ENCODE peak calls at places on chromosome 9, in four cellular contexts. A is B cell, J is astrocyte, S is Peyer's patch. U is an unnamed sample.

GRCh38 chr9:131707677-131708612 is 31.9 kb downstream of the RAPGEF1 start:
- DNase-seq in A (no peak), J (peak), S (peak), U (peak)

GRCh38 chr9:92325991-92326500 is 293 bp downstream of the CENPP start:
- DNase-seq in A (no peak), J (no peak), S (no peak), U (no peak)

GRCh38 chr9:18922161-18922910 is 110.7 kb downstream of the SAXO1 start:
- DNase-seq in A (no peak), J (no peak), S (no peak), U (no peak)

GRCh38 chr9:124329996-124330714 is 72.4 kb downstream of the NEK6 start:
- DNase-seq in A (no peak), J (no peak), S (no peak), U (no peak)

GRCh38 chr9:136750526-136750925 is 2.2 kb upstream of the LCN6 start:
- DNase-seq in A (no peak), J (no peak), S (no peak), U (no peak)

GRCh38 chr9:81609782-81610738 is 79.3 kb downstream of the TLE1 start:
- DNase-seq in A (peak), J (peak), S (no peak), U (no peak)

GRCh38 chr9:128072144-128073021 is 4.4 kb downstream of the SLC25A25 start:
- DNase-seq in A (peak), J (peak), S (no peak), U (peak)

GRCh38 chr9:69176446-69177135 is 2.5 kb downstream of the TJP2 start:
- DNase-seq in A (no peak), J (no peak), S (no peak), U (no peak)

GRCh38 chr9:32706004-32706749 is 70.7 kb upstream of the TAF1L start:
- DNase-seq in A (no peak), J (peak), S (no peak), U (no peak)

GRCh38 chr9:116327702-116328440 is 174.3 kb downstream of the PAPPA start:
- DNase-seq in A (no peak), J (peak), S (no peak), U (no peak)

GRCh38 chr9:88684046-88684445 is 149.1 kb downstream of the NXNL2 start:
- DNase-seq in A (no peak), J (no peak), S (no peak), U (no peak)

GRCh38 chr9:129145841-129146292 is 32.2 kb downstream of the IER5L start:
- DNase-seq in A (no peak), J (peak), S (no peak), U (no peak)

GRCh38 chr9:137582286-137582860 is 3.6 kb upstream of the DPH7 start:
- DNase-seq in A (no peak), J (no peak), S (no peak), U (no peak)

GRCh38 chr9:128244443-128245226 is 31.2 kb downstream of the GOLGA2 start:
- DNase-seq in A (peak), J (peak), S (peak), U (no peak)

GRCh38 chr9:5835808-5836207 is 2.9 kb upstream of the ERMP1 start:
- DNase-seq in A (no peak), J (no peak), S (no peak), U (no peak)

GRCh38 chr9:99964336-99964735 is 57.9 kb downstream of the STX17 start:
- DNase-seq in A (no peak), J (peak), S (no peak), U (no peak)

GRCh38 chr9:121781143-121781542 is 129.7 kb downstream of the DAB2IP start:
- DNase-seq in A (no peak), J (no peak), S (peak), U (no peak)

GRCh38 chr9:121500165-121500478 is 478 bp upstream of the GGTA1 start:
- DNase-seq in A (no peak), J (no peak), S (no peak), U (no peak)

GRCh38 chr9:6686396-6686795 is 40.9 kb upstream of the GLDC start:
- DNase-seq in A (no peak), J (peak), S (no peak), U (no peak)

GRCh38 chr9:97864396-97864795 is 11.4 kb downstream of the FOXE1 start:
- DNase-seq in A (no peak), J (no peak), S (no peak), U (no peak)

GRCh38 chr9:109315889-109316640 is 4.8 kb downstream of the EPB41L4B start:
- DNase-seq in A (no peak), J (peak), S (peak), U (peak)

GRCh38 chr9:105385372-105385985 is 62.4 kb upstream of the FSD1L start:
- DNase-seq in A (peak), J (peak), S (no peak), U (no peak)

GRCh38 chr9:125472926-125473701 is 211.5 kb downstream of the GAPVD1 start:
- DNase-seq in A (no peak), J (peak), S (no peak), U (no peak)

GRCh38 chr9:20331095-20331685 is 291.1 kb downstream of the MLLT3 start:
- DNase-seq in A (no peak), J (no peak), S (no peak), U (no peak)

GRCh38 chr9:83670381-83670780 is 37.4 kb downstream of the UBQLN1 start:
- DNase-seq in A (no peak), J (no peak), S (no peak), U (no peak)

GRCh38 chr9:130254753-130255637 is 10.6 kb upstream of the HMCN2 start:
- DNase-seq in A (no peak), J (no peak), S (no peak), U (no peak)

GRCh38 chr9:80931163-80931562 is 758.2 kb downstream of the TLE1 start:
- DNase-seq in A (no peak), J (no peak), S (no peak), U (no peak)

GRCh38 chr9:13274901-13275641 is 4.4 kb downstream of the MPDZ start:
- DNase-seq in A (no peak), J (peak), S (no peak), U (no peak)

GRCh38 chr9:95023217-95024003 is 294.1 kb downstream of the FANCC start:
- DNase-seq in A (no peak), J (peak), S (no peak), U (no peak)

GRCh38 chr9:35945341-35946018 is 12.5 kb downstream of the OR2S2 start:
- DNase-seq in A (peak), J (peak), S (peak), U (peak)

GRCh38 chr9:87567047-87567446 is 69.4 kb downstream of the DAPK1 start:
- DNase-seq in A (no peak), J (no peak), S (no peak), U (no peak)

GRCh38 chr9:118975736-118976135 is 393.5 kb downstream of the BRINP1 start:
- DNase-seq in A (no peak), J (peak), S (no peak), U (no peak)

GRCh38 chr9:133148351-133149129 is 15.2 kb downstream of the GBGT1 start:
- DNase-seq in A (peak), J (no peak), S (peak), U (peak)

GRCh38 chr9:84241817-84242356 is 98.7 kb downstream of the SLC28A3 start:
- DNase-seq in A (no peak), J (no peak), S (no peak), U (no peak)

GRCh38 chr9:119372951-119373350 is 3.7 kb upstream of the BRINP1 start:
- DNase-seq in A (no peak), J (no peak), S (no peak), U (no peak)

GRCh38 chr9:137277329-137278041 is at the start of gene TOR4A:
- DNase-seq in A (peak), J (peak), S (peak), U (peak)

GRCh38 chr9:129752915-129753724 is at the start of gene PTGES:
- DNase-seq in A (no peak), J (peak), S (peak), U (peak)

GRCh38 chr9:108634669-108635462 is 220.9 kb downstream of the ACTL7B start:
- DNase-seq in A (no peak), J (peak), S (no peak), U (no peak)

GRCh38 chr9:4137234-4137633 is 162.6 kb downstream of the GLIS3 start:
- DNase-seq in A (no peak), J (peak), S (no peak), U (no peak)

DNA sequence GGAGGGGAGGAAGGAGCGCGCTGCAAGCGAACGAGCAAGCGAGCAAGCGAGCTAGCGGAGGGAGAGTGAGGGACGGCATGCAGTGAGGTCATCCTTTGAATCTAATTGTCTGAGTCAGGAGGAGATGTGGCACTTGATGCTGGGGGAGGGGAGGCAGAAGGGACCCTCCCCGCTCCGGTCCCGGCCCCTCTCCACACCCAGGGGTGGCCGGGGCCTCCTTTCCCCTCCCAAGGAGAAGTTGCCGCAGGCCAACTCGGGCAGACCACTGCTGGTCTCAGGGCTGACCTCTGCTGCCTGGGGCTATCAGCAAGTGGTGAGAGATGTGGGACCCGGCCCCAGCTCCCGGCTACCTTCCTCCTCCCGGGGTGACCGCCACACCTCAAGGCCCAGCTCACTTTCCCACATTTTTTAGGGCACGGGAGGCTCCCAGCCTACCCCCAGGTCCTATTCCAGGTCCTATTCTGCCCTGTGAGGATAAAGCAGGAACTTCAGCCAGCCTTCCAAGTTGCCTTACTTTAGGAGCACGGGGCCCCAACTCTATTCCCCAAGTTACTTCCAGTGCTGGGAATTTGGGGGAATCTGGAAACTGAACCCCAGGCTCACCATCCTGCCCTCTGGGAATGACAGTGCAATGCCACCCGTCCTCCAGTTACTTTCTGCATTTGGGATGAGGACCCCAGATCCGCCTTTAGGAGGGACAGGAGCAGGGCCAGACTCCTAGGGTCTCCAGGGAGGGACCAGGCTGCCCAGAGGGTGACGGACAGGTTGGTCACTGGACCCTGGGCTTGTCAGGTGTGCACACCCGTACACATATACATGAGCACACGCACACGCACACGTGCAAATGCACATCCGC is 11.1 kb downstream of the CNTFR start:
- DNase-seq in A (peak), J (peak), S (no peak), U (no peak)
- TF ChIP-seq CTCF in A (no peak), J (no peak), S (no peak), U (no peak)

DNA sequence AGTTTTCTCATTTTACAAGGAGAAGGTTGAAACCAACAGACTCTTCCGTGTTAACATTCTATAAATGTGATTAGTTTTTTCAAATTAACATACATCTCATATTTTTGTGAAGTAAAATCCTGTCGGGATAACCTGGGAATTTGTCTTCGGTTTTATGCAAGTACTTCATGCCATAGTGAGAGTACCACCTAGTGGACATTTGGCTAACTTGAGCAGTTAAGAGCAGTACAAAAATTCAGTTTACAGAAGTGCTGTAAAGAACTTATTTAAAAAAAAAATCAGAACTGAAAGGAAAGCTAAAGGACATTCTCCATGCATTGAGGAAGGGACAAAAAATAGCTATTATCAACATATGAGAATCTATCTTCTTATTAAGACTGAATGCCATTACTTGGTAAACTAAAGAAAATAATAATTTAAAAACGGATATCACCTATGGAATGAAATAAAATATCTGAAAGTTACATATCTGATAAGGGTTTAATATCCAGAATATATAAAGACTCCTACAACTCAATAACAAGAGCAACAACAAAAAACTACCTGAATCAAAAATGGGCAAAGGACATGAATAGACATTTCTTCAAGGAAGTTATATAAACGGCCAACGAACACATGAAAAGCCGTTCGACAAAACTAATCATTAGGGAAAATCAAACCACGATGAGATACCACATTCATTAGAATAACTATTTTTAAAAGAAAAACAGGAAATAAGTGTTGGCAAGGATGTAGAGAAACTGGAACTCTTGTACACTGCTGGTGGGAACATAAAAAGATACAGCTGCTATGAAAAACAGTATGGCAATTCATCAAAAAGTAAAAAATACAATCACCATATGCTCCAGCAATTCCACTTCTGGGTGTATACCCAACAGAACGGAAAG is 117.0 kb upstream of the GNA14 start:
- DNase-seq in A (no peak), J (peak), S (no peak), U (no peak)
- TF ChIP-seq CTCF in A (no peak), J (peak), S (no peak), U (peak)

DNA sequence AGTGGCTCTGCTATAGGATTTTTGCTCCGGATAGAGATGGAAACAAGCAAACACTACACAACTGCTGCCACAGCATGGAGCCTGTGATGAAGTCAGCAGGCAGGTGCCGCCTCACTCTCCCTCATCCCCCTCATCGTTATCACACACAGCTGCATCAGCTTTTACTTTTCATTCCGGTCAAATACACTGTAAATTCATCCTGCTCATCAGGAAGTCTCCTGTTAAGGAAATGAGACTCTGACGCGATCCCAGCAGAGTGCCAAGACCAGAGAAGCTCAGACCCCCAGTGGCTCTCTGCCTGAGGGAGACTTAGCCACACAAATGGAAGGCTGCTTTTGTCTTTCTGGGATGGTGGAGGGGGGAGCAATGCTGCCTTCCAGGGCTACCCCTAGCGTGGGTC is 270.2 kb downstream of the ELAVL2 start:
- DNase-seq in A (no peak), J (peak), S (no peak), U (no peak)
- TF ChIP-seq CTCF in A (no peak), J (no peak), S (no peak), U (no peak)

GRCh38 chr9:73179594-73179993 is 27.9 kb downstream of the ANXA1 start:
- DNase-seq in A (no peak), J (peak), S (no peak), U (no peak)

GRCh38 chr9:73180373-73180772 is 28.7 kb downstream of the ANXA1 start:
- DNase-seq in A (no peak), J (peak), S (no peak), U (no peak)

GRCh38 chr9:73183917-73184861 is 32.5 kb downstream of the ANXA1 start:
- DNase-seq in A (peak), J (no peak), S (no peak), U (no peak)
- TF ChIP-seq CTCF in A (peak), J (peak), S (peak), U (peak)

GRCh38 chr9:503881-504852 is 289.5 kb downstream of the DOCK8 start:
- DNase-seq in A (peak), J (peak), S (peak), U (peak)
- TF ChIP-seq CTCF in A (peak), J (peak), S (peak), U (no peak)

DNA sequence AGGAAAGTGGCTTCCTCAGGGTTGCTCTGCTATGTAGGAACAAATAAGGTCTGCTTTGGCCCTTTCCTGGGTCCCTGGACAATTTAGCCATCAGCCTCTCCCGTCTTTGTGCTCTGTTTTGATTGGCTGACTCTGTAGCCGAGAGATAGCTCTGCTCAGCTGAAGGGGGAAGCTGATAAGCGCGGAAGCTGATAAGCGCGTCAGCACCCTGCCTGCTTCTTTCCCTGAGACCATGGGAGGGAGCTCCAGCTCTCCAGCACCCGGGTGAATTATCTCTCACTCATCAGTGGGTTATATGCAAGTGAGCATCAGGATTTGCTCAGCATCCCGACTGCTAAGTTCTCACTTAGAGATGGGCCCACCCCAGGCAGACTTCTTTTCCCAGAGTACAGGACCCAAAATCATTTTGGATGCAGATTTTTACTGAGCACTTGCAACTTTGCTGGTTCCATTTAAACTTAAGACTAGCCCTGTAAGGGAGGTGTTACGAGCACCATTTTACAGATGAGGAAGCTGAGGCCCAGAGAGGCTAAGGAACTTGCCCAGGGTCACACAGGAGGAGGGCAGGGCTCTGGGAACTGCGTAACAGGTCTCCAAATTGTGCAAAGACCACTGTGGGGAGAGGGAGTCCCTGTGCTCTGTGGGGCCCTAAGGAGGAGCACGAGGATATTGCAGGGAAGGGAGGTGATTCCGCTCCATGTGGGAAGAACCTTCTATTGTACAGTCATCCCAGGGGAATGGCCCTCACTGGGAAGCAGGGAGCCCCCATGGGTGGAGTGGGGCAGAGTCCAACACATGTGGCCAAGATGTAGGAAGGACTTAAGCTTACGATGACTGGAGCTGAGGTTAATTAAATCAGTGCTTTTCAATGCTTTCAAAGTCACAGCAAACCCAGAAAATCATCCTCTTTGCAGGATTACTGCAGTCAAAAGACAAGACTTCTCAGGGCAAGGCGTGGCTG is 83.7 kb upstream of the ORM1 start:
- DNase-seq in A (no peak), J (peak), S (no peak), U (no peak)
- TF ChIP-seq CTCF in A (no peak), J (peak), S (no peak), U (no peak)